ENCODE peak calls at places on chromosomes 5 and 9, in four cellular contexts. One of them, this sample, is unnamed.

GRCh38 chr9:123356851-123357747 is 1.1 kb downstream of the CRB2 start:
- DNase-seq in adrenal gland: no peak
- DNase-seq in HepG2: no peak
- DNase-seq in HT1080: no peak
- DNase-seq in this sample: no peak

GRCh38 chr9:121825481-121825830 is 174.0 kb downstream of the DAB2IP start:
- DNase-seq in HepG2: no peak
- DNase-seq in HT1080: no peak
- DNase-seq in adrenal gland: no peak
- DNase-seq in this sample: no peak

GRCh38 chr9:72952394-72952720 is 496 bp downstream of the ALDH1A1 start:
- DNase-seq in HT1080: no peak
- DNase-seq in HepG2: no peak
- DNase-seq in adrenal gland: no peak
- DNase-seq in this sample: no peak

GRCh38 chr9:36862206-36863145 is 171.6 kb downstream of the PAX5 start:
- DNase-seq in HepG2: peak
- DNase-seq in adrenal gland: peak
- DNase-seq in HT1080: peak
- DNase-seq in this sample: no peak

GRCh38 chr9:106534800-106535199 is 328.2 kb upstream of the ZNF462 start:
- DNase-seq in HT1080: no peak
- DNase-seq in HepG2: no peak
- DNase-seq in adrenal gland: no peak
- DNase-seq in this sample: no peak

GRCh38 chr9:95507456-95508241 is 9.1 kb downstream of the PTCH1 start:
- DNase-seq in HT1080: peak
- DNase-seq in adrenal gland: peak
- DNase-seq in HepG2: peak
- DNase-seq in this sample: peak

GRCh38 chr9:2234371-2234893 is 219.3 kb downstream of the SMARCA2 start:
- DNase-seq in adrenal gland: peak
- DNase-seq in HepG2: no peak
- DNase-seq in HT1080: no peak
- DNase-seq in this sample: no peak

GRCh38 chr5:53368966-53369605 is 111.3 kb upstream of the FST start:
- DNase-seq in HT1080: no peak
- DNase-seq in HepG2: no peak
- DNase-seq in adrenal gland: no peak
- DNase-seq in this sample: no peak

GRCh38 chr5:15027764-15028163 is 156.2 kb upstream of the ANKH start:
- DNase-seq in adrenal gland: no peak
- DNase-seq in HT1080: no peak
- DNase-seq in HepG2: no peak
- DNase-seq in this sample: no peak

GRCh38 chr5:1663186-1663585 is 136.5 kb downstream of the MRPL36 start:
- DNase-seq in adrenal gland: no peak
- DNase-seq in HT1080: no peak
- DNase-seq in HepG2: no peak
- DNase-seq in this sample: no peak

GRCh38 chr5:23977996-23978395 is 470.6 kb downstream of the PRDM9 start:
- DNase-seq in HT1080: peak
- DNase-seq in adrenal gland: no peak
- DNase-seq in HepG2: peak
- DNase-seq in this sample: no peak

GRCh38 chr5:134138416-134139376 is 24.2 kb downstream of the TCF7 start:
- DNase-seq in HepG2: no peak
- DNase-seq in adrenal gland: peak
- DNase-seq in HT1080: peak
- DNase-seq in this sample: peak

GRCh38 chr5:102581011-102581410 is 82.2 kb upstream of the SLCO6A1 start:
- DNase-seq in HT1080: no peak
- DNase-seq in HepG2: no peak
- DNase-seq in adrenal gland: no peak
- DNase-seq in this sample: no peak

GRCh38 chr5:168073311-168073710 is 218.1 kb upstream of the WWC1 start:
- DNase-seq in HepG2: no peak
- DNase-seq in adrenal gland: no peak
- DNase-seq in HT1080: no peak
- DNase-seq in this sample: no peak

GRCh38 chr5:104016650-104017049 is 454.1 kb upstream of the NUDT12 start:
- DNase-seq in HT1080: peak
- DNase-seq in HepG2: no peak
- DNase-seq in adrenal gland: no peak
- DNase-seq in this sample: no peak

GRCh38 chr9:89905628-89906338 is 301.0 kb downstream of the GADD45G start:
- DNase-seq in HepG2: no peak
- DNase-seq in HT1080: no peak
- DNase-seq in adrenal gland: no peak
- DNase-seq in this sample: no peak

GRCh38 chr9:121692606-121693505 is 41.4 kb downstream of the DAB2IP start:
- DNase-seq in HepG2: peak
- DNase-seq in HT1080: peak
- DNase-seq in adrenal gland: peak
- DNase-seq in this sample: no peak

GRCh38 chr5:133849116-133849515 is 119.3 kb downstream of the C5orf15 start:
- DNase-seq in HT1080: no peak
- DNase-seq in HepG2: no peak
- DNase-seq in adrenal gland: no peak
- DNase-seq in this sample: no peak

GRCh38 chr5:81021951-81022687 is 62.0 kb downstream of the RASGRF2 start:
- DNase-seq in HT1080: no peak
- DNase-seq in HepG2: no peak
- DNase-seq in adrenal gland: no peak
- DNase-seq in this sample: no peak

GRCh38 chr5:83927140-83927733 is 206.6 kb upstream of the HAPLN1 start:
- DNase-seq in HT1080: peak
- DNase-seq in HepG2: peak
- DNase-seq in adrenal gland: peak
- DNase-seq in this sample: no peak

GRCh38 chr5:32471784-32472183 is 27.2 kb upstream of the ZFR start:
- DNase-seq in HT1080: no peak
- DNase-seq in HepG2: no peak
- DNase-seq in adrenal gland: no peak
- DNase-seq in this sample: no peak

GRCh38 chr9:77926314-77926959 is 105.2 kb downstream of the GNAQ start:
- DNase-seq in HT1080: peak
- DNase-seq in adrenal gland: no peak
- DNase-seq in HepG2: no peak
- DNase-seq in this sample: no peak

GRCh38 chr9:93061791-93062299 is 3.3 kb downstream of the SUSD3 start:
- DNase-seq in HepG2: peak
- DNase-seq in HT1080: no peak
- DNase-seq in adrenal gland: no peak
- DNase-seq in this sample: no peak

GRCh38 chr5:71932649-71933338 is 174.5 kb upstream of the MAP1B start:
- DNase-seq in adrenal gland: peak
- DNase-seq in HepG2: peak
- DNase-seq in HT1080: peak
- DNase-seq in this sample: no peak

GRCh38 chr9:109319072-109319630 is 1.7 kb downstream of the EPB41L4B start:
- DNase-seq in HepG2: no peak
- DNase-seq in adrenal gland: peak
- DNase-seq in HT1080: no peak
- DNase-seq in this sample: no peak

GRCh38 chr9:127627494-127627855 is 15.4 kb downstream of the STXBP1 start:
- DNase-seq in HT1080: no peak
- DNase-seq in HepG2: no peak
- DNase-seq in adrenal gland: no peak
- DNase-seq in this sample: no peak

GRCh38 chr5:150497274-150497988 is 10.5 kb upstream of the NDST1 start:
- DNase-seq in HepG2: no peak
- DNase-seq in HT1080: peak
- DNase-seq in adrenal gland: peak
- DNase-seq in this sample: no peak

GRCh38 chr5:124576848-124577409 is 169.5 kb downstream of the ZNF608 start:
- DNase-seq in HT1080: no peak
- DNase-seq in HepG2: no peak
- DNase-seq in adrenal gland: no peak
- DNase-seq in this sample: no peak

GRCh38 chr5:56827043-56827442 is 11.7 kb downstream of the MAP3K1 start:
- DNase-seq in HepG2: peak
- DNase-seq in adrenal gland: no peak
- DNase-seq in HT1080: peak
- DNase-seq in this sample: no peak

GRCh38 chr5:73234156-73234555 is 61.2 kb downstream of the TMEM174 start:
- DNase-seq in HepG2: no peak
- DNase-seq in adrenal gland: no peak
- DNase-seq in HT1080: no peak
- DNase-seq in this sample: no peak

GRCh38 chr9:87725356-87725899 is 491 bp upstream of the CTSL start:
- DNase-seq in adrenal gland: no peak
- DNase-seq in HepG2: no peak
- DNase-seq in HT1080: no peak
- DNase-seq in this sample: no peak

GRCh38 chr9:130111805-130112204 is 58.1 kb downstream of the GPR107 start:
- DNase-seq in adrenal gland: no peak
- DNase-seq in HT1080: no peak
- DNase-seq in HepG2: no peak
- DNase-seq in this sample: no peak

GRCh38 chr5:6246820-6247437 is 131.4 kb downstream of the MED10 start:
- DNase-seq in HepG2: no peak
- DNase-seq in adrenal gland: no peak
- DNase-seq in HT1080: peak
- DNase-seq in this sample: no peak

GRCh38 chr5:167813381-167813780 is 478.1 kb upstream of the WWC1 start:
- DNase-seq in HT1080: no peak
- DNase-seq in HepG2: no peak
- DNase-seq in adrenal gland: no peak
- DNase-seq in this sample: no peak

GRCh38 chr9:116662633-116663032 is 24.5 kb upstream of the TRIM32 start:
- DNase-seq in HepG2: no peak
- DNase-seq in adrenal gland: no peak
- DNase-seq in HT1080: no peak
- DNase-seq in this sample: no peak

GRCh38 chr9:127805620-127806019 is 2.9 kb downstream of the FPGS start:
- DNase-seq in HepG2: peak
- DNase-seq in HT1080: no peak
- DNase-seq in adrenal gland: no peak
- DNase-seq in this sample: no peak